ENCODE peak calls at places on chromosomes 6 and 20, in four cellular contexts. G, Y, R and X are unnamed samples.

GRCh38 chr6:138454976-138455706 is 44.2 kb downstream of the NHSL1 start:
- DNase-seq in G (no peak), R (no peak), Y (no peak), X (no peak)

GRCh38 chr6:170098428-170099170 is 192.3 kb downstream of the DLL1 start:
- DNase-seq in G (peak; percentile 1), Y (no peak), R (no peak), X (no peak)

GRCh38 chr6:33995046-33995872 is 150.6 kb downstream of the GRM4 start:
- DNase-seq in G (no peak), R (no peak), Y (no peak), X (no peak)

GRCh38 chr6:28657367-28657755 is 131.7 kb downstream of the GPX5 start:
- DNase-seq in R (no peak), G (no peak), Y (no peak), X (no peak)

GRCh38 chr6:154887051-154887450 is 108.1 kb upstream of the TIAM2 start:
- DNase-seq in R (peak; percentile 36), Y (no peak), G (no peak), X (no peak)

GRCh38 chr6:151388997-151389639 is 2.2 kb downstream of the ZBTB2 start:
- DNase-seq in Y (no peak), R (no peak), G (peak; percentile 15), X (no peak)

GRCh38 chr20:47682916-47683315 is 102.4 kb downstream of the SULF2 start:
- DNase-seq in G (no peak), R (no peak), Y (no peak), X (no peak)

GRCh38 chr6:149443411-149444181 is 41.2 kb downstream of the ZC3H12D start:
- DNase-seq in Y (no peak), R (peak; percentile 81), G (no peak), X (peak; percentile 55)

GRCh38 chr6:32627831-32628230 is 9.4 kb upstream of the HLA-DQA1 start:
- DNase-seq in G (no peak), R (peak; percentile 43), Y (no peak), X (no peak)

GRCh38 chr20:61002090-61002489 is 250.0 kb upstream of the CDH4 start:
- DNase-seq in R (no peak), Y (no peak), G (no peak), X (no peak)

GRCh38 chr6:169971171-169971861 is 219.9 kb downstream of the ERMARD start:
- DNase-seq in Y (no peak), G (peak; percentile 3), R (no peak), X (no peak)

GRCh38 chr6:70234561-70235236 is 68.2 kb downstream of the COL9A1 start:
- DNase-seq in R (no peak), G (no peak), Y (no peak), X (no peak)

GRCh38 chr6:163745566-163746400 is 331.3 kb downstream of the QKI start:
- DNase-seq in G (no peak), Y (no peak), R (peak; percentile 92), X (peak; percentile 78)

GRCh38 chr20:5001174-5002076 is at the start of gene SLC23A2:
- DNase-seq in Y (peak; percentile 67), G (peak; percentile 41), R (no peak), X (no peak)

GRCh38 chr6:106979435-106979884 is 4.9 kb upstream of the CD24 start:
- DNase-seq in R (peak; percentile 76), G (peak; percentile 92), Y (peak; percentile 97), X (peak; percentile 78)

GRCh38 chr6:52994031-52994788 is 874 bp downstream of the GSTA4 start:
- DNase-seq in Y (peak; percentile 58), R (peak; percentile 51), G (peak; percentile 17), X (peak; percentile 16)

GRCh38 chr20:58306421-58307261 is 2.9 kb upstream of the RAB22A start:
- DNase-seq in R (peak; percentile 76), G (no peak), Y (no peak), X (no peak)

GRCh38 chr6:138157986-138158638 is 3.6 kb upstream of the ARFGEF3 start:
- DNase-seq in G (no peak), Y (no peak), R (no peak), X (no peak)

GRCh38 chr6:1526689-1527088 is 83.0 kb upstream of the FOXC1 start:
- DNase-seq in R (no peak), G (no peak), Y (no peak), X (no peak)

GRCh38 chr6:167397712-167398111 is 72.8 kb downstream of the TTLL2 start:
- DNase-seq in Y (peak; percentile 0), R (no peak), G (no peak), X (no peak)

GRCh38 chr20:41619360-41620115 is 1.4 kb upstream of the CHD6 start:
- DNase-seq in R (peak; percentile 28), Y (no peak), G (peak; percentile 7), X (peak; percentile 10)

GRCh38 chr20:52496191-52496590 is 304.6 kb upstream of the ZFP64 start:
- DNase-seq in G (no peak), R (no peak), Y (no peak), X (no peak)

GRCh38 chr20:48772183-48772976 is 55.4 kb downstream of the PREX1 start:
- DNase-seq in G (peak; percentile 17), Y (no peak), R (no peak), X (no peak)

GRCh38 chr6:56845027-56845426 is 109.9 kb upstream of the BEND6 start:
- DNase-seq in G (no peak), R (no peak), Y (no peak), X (no peak)

GRCh38 chr6:56841372-56841749 is 113.5 kb upstream of the BEND6 start:
- DNase-seq in R (no peak), Y (no peak), G (no peak), X (no peak)

GRCh38 chr6:56841751-56842150 is 113.2 kb upstream of the BEND6 start:
- DNase-seq in G (no peak), R (no peak), Y (no peak), X (no peak)

GRCh38 chr6:56842602-56843475 is 112.1 kb upstream of the BEND6 start:
- DNase-seq in R (peak; percentile 60), G (peak; percentile 56), Y (peak; percentile 66), X (no peak)

GRCh38 chr6:56843476-56844349 is 111.2 kb upstream of the BEND6 start:
- DNase-seq in R (peak; percentile 73), Y (peak; percentile 94), G (peak; percentile 82), X (peak; percentile 76)
- TF ChIP-seq CTCF in R (peak; percentile 65), Y (no peak), G (no peak), X (peak; percentile 65)

GRCh38 chr20:62158088-62158400 is 14.5 kb downstream of the SS18L1 start:
- DNase-seq in R (no peak), G (no peak), Y (no peak), X (no peak)

GRCh38 chr20:62156254-62156556 is 12.6 kb downstream of the SS18L1 start:
- DNase-seq in Y (peak; percentile 27), R (no peak), G (no peak), X (no peak)

GRCh38 chr20:62156592-62157386 is 13.2 kb downstream of the SS18L1 start:
- DNase-seq in Y (peak; percentile 87), G (peak; percentile 86), R (peak; percentile 19), X (no peak)

GRCh38 chr20:62157387-62158087 is 14.0 kb downstream of the SS18L1 start:
- DNase-seq in Y (no peak), G (no peak), R (no peak), X (no peak)

DNA sequence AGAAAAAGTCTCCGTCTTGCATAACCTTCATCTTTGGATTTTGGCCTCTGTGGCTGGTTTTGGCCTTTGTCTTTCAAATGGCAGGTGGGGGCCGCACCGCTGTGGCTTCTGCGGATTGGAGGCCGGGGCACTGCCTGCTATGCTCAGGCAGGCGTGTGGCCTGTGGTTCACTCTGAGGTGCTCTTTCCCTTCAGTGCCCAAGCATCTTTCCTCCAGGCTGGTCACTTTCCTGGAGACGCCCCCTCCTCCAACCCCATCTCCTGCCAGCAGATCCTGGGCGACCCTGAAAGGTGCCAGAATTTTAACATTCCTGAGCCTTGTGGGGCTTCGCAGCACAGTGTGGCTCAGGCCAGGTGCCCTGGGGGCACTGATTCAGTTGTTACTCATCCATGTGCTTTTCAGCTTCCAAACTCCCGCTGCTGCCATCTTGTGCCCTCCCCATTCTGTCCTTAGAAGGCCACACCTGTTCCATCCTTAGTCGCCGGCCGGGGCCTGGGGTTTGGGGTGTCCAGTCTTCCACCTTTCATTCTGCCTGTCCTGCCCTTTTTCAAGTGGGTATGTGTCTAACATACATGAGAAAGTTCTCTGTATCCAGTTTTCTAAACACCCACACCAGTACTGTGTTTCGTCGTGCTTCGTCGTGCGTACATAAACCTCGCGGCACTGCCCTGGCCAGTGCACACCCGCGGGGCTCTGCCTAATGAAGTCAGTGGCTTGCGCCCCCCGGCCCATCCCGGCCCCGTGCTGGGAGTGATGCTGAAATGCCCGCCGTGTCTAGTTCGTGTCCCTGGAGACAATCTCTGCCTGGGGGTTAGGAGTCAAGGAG is 12.1 kb downstream of the SS18L1 start:
- DNase-seq in R (peak; percentile 16), Y (peak; percentile 32), G (no peak), X (peak; percentile 37)
- TF ChIP-seq CTCF in R (no peak), Y (no peak), G (no peak), X (no peak)

GRCh38 chr20:11907621-11908020 is 10.1 kb upstream of the BTBD3 start:
- DNase-seq in Y (no peak), G (no peak), R (peak; percentile 46), X (no peak)

GRCh38 chr20:11912013-11912663 is 5.6 kb upstream of the BTBD3 start:
- DNase-seq in G (peak; percentile 8), R (no peak), Y (peak; percentile 29), X (no peak)

GRCh38 chr20:11917663-11918062 is at the start of gene BTBD3:
- DNase-seq in R (peak; percentile 79), Y (no peak), G (no peak), X (peak; percentile 60)

GRCh38 chr20:11918280-11918952 is 723 bp downstream of the BTBD3 start:
- DNase-seq in Y (no peak), G (no peak), R (no peak), X (no peak)

DNA sequence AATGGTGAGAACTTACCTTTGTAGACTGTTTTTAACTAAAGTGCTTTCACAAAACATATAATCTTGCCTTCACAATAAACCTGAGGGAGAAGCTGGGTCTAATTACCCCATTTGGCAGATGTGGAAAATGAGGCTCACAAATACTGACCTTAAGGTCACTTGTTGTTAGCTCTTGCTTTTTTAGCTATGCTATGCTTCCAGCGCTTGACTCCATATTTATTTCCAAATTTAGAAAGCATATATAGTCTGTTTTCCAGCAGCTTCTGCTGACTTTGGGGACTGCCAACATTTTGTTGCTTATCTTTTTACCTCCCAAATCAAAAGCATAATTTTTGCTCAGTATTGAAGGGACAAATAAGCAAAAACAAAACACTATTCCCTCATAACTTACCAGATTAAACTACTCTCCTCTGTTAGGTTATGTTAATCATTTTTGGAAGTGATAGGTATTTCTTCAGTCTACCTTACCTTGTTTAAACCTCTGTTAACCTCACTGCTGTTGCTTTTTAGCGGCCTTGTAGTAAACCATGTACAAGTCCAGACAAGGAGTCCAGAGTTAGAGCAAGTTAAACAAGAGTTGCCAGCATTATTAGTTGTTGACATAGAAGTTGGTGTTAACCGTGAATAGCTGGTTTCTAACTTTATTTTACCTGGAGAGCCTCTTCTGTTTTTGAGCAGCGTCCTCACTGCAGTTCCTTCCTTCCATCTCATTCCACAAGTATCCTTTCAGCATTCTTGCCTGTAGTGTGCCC is 4.9 kb upstream of the BTBD3 start:
- DNase-seq in Y (no peak), G (no peak), R (no peak), X (no peak)
- TF ChIP-seq CTCF in Y (no peak), G (no peak), R (no peak), X (no peak)

GRCh38 chr20:36480456-36481048 is 60.8 kb upstream of the MYL9 start:
- DNase-seq in R (no peak), G (no peak), Y (no peak), X (no peak)

GRCh38 chr20:36483205-36483918 is 58.0 kb upstream of the MYL9 start:
- DNase-seq in R (no peak), Y (no peak), G (no peak), X (no peak)

GRCh38 chr20:36482044-36482473 is 59.3 kb upstream of the MYL9 start:
- DNase-seq in G (no peak), Y (no peak), R (no peak), X (no peak)

GRCh38 chr20:36479938-36480337 is 61.4 kb upstream of the MYL9 start:
- DNase-seq in G (no peak), R (no peak), Y (peak; percentile 57), X (no peak)

GRCh38 chr20:36481380-36482043 is 59.8 kb upstream of the MYL9 start:
- DNase-seq in Y (peak; percentile 41), R (no peak), G (no peak), X (no peak)
- TF ChIP-seq CTCF in Y (peak; percentile 14), R (no peak), G (peak; percentile 6), X (no peak)